ENCODE peak calls at places on chromosomes 3 and 15, in six cellular contexts. H, I, U, Y, D and L are unnamed samples.

GRCh38 chr3:126031981-126032471 is 51.9 kb downstream of the SLC41A3 start:
- DNase-seq in I (no peak), Y (no peak), H (no peak), D (peak), U (peak), L (no peak)

GRCh38 chr3:174483254-174483653 is 375.9 kb upstream of the NAALADL2 start:
- DNase-seq in D (no peak), I (no peak), H (no peak), Y (no peak), U (no peak), L (no peak)

GRCh38 chr3:156489462-156489911 is 65.4 kb downstream of the SSR3 start:
- DNase-seq in D (no peak), H (no peak), Y (no peak), U (no peak), I (no peak), L (no peak)

GRCh38 chr3:161351330-161351729 is 20.0 kb downstream of the SPTSSB start:
- DNase-seq in U (no peak), I (no peak), H (no peak), Y (no peak), D (no peak), L (no peak)

GRCh38 chr3:32435911-32436815 is 44.5 kb downstream of the CMTM7 start:
- DNase-seq in U (no peak), I (no peak), D (no peak), H (no peak), Y (no peak), L (no peak)

GRCh38 chr3:168865022-168865551 is 769.4 kb upstream of the GOLIM4 start:
- DNase-seq in I (no peak), Y (no peak), H (no peak), D (no peak), U (no peak), L (peak)

GRCh38 chr15:42602501-42602900 is 27.1 kb downstream of the STARD9 start:
- DNase-seq in U (no peak), H (no peak), D (no peak), Y (no peak), I (no peak), L (no peak)

GRCh38 chr15:68407141-68407885 is 24.6 kb downstream of the ITGA11 start:
- DNase-seq in Y (no peak), D (no peak), H (no peak), U (peak), I (no peak), L (no peak)

GRCh38 chr3:53996153-53996861 is 104.6 kb upstream of the SELENOK start:
- DNase-seq in H (no peak), Y (no peak), D (no peak), U (no peak), I (no peak), L (no peak)

GRCh38 chr3:127970966-127971592 is 56.0 kb downstream of the KBTBD12 start:
- DNase-seq in I (peak), Y (no peak), D (peak), U (no peak), H (no peak), L (peak)

GRCh38 chr15:101148881-101149664 is 102.8 kb downstream of the CHSY1 start:
- DNase-seq in D (no peak), I (no peak), U (no peak), H (no peak), Y (no peak), L (no peak)

GRCh38 chr3:61928020-61928419 is 366.6 kb downstream of the PTPRG start:
- DNase-seq in H (no peak), I (no peak), Y (no peak), D (no peak), U (no peak), L (no peak)

GRCh38 chr3:61925721-61926120 is 364.4 kb downstream of the PTPRG start:
- DNase-seq in U (no peak), I (no peak), D (no peak), Y (no peak), H (no peak), L (no peak)

GRCh38 chr3:61927332-61927731 is 366.0 kb downstream of the PTPRG start:
- DNase-seq in Y (no peak), U (no peak), D (peak), H (peak), I (peak), L (no peak)

GRCh38 chr3:61928776-61929175 is 367.4 kb downstream of the PTPRG start:
- DNase-seq in H (no peak), U (no peak), Y (no peak), I (no peak), D (peak), L (no peak)

GRCh38 chr3:61926913-61927312 is 365.5 kb downstream of the PTPRG start:
- DNase-seq in D (no peak), U (no peak), Y (no peak), I (no peak), H (no peak), L (no peak)
- H3K4me3 ChIP-seq in D (no peak), U (no peak), Y (no peak), I (no peak), H (peak), L (no peak)

DNA sequence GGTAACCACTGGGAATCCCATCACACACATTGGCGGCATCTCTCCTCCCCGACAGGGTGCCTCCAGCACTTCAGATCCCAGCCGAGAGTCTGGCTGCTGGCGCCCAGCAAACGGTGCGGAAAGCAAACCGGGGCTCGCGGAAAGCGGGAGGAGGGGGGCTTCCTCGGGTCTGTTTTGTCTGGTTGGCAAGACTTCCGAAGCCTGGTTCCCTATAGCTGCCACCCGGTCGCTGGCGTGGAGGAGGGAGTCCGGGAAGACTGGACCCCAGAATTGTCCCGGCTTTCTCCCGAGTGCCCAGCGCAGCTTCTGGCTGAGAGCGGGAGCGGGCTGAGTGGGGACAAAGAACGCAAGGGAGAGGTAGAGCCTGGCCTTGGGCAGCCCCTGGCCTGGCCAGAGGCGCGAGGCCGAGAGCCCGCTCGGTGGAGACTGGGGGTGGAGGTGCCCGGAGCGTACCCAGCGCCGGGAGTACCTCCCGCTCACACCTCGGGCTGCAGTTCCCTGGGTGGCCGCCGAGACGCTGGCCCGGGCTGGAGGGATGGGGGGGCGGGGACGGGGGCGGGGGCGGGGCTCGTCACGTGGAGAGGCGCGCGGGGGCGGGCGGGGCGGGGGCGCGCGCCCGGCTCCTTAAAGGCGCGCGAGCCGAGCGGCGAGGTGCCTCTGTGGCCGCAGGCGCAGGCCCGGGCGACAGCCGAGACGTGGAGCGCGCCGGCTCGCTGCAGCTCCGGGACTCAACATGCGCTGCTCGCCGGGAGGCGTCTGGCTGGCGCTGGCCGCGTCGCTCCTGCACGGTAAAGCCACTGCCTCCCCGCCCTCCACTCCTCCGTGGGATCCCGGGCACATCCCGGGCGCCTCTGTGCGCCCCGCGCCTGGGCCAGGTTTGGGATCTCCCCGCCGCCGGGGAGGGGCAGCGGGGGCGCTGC is at the start of gene CHRNA7:
- DNase-seq in U (peak), D (peak), Y (no peak), H (peak), I (peak), L (peak)
- H3K4me3 ChIP-seq in U (peak), D (peak), Y (peak), H (peak), I (no peak), L (peak)

GRCh38 chr3:70000028-70000410 is 486 bp downstream of the SAMMSON start:
- DNase-seq in D (no peak), U (no peak), Y (no peak), I (no peak), H (no peak), L (no peak)

GRCh38 chr3:70000563-70001081 is 1.1 kb downstream of the SAMMSON start:
- DNase-seq in D (no peak), Y (no peak), U (no peak), I (no peak), H (no peak), L (no peak)

GRCh38 chr3:69997486-69998307 is 1.8 kb upstream of the SAMMSON start:
- DNase-seq in D (no peak), Y (no peak), H (no peak), I (no peak), U (no peak), L (no peak)

GRCh38 chr3:69999191-70000027 is at the start of gene SAMMSON:
- DNase-seq in I (no peak), Y (no peak), U (no peak), D (no peak), H (no peak), L (no peak)

GRCh38 chr3:69998759-69999158 is 774 bp upstream of the SAMMSON start:
- DNase-seq in U (peak), Y (no peak), D (no peak), H (no peak), I (no peak), L (no peak)
- H3K4me3 ChIP-seq in U (peak), Y (no peak), D (no peak), H (peak), I (no peak), L (no peak)

GRCh38 chr15:90592144-90592887 is 62.6 kb downstream of the CRTC3 start:
- DNase-seq in I (no peak), Y (no peak), U (no peak), H (no peak), D (no peak), L (no peak)

GRCh38 chr15:90594297-90594696 is 64.6 kb downstream of the CRTC3 start:
- DNase-seq in U (peak), Y (peak), I (peak), D (peak), H (peak), L (peak)

GRCh38 chr15:90591524-90591923 is 61.8 kb downstream of the CRTC3 start:
- DNase-seq in D (no peak), H (no peak), U (no peak), Y (no peak), I (no peak), L (no peak)

GRCh38 chr15:90595760-90596155 is 66.0 kb downstream of the CRTC3 start:
- DNase-seq in I (no peak), U (no peak), Y (no peak), D (no peak), H (no peak), L (no peak)

DNA sequence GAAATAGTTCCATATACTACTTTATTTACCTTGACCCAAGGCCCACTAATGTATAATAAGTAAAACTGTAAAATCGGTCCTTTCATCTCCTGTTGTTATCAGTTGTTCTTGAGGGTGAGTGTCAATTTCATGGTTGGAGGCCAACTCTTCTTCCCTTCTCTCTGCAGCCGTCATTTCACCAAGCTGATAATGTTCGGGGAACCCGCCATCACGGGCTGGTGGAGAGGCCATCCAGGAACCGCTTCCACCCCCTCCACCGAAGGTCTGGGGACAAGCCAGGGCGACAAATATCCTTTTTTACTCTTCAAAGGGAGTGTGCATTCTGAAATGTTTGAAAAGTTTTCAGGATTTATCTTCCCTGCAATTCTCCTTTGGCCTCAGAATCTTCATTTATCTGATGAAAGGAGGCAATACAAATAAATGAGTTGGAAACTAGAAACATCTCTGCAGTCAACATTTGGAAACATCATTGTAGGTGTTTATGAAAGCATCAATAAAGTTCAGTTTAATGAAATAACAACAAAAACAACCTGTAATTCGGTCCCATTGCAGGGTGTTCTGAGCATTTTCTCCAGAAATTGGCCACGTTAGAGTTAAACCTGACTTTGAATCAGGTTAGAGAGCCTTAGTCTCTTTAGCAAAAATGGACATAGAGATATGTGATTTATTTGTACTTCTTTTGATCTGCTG is 63.9 kb downstream of the CRTC3 start:
- DNase-seq in H (no peak), D (no peak), Y (no peak), U (no peak), I (peak), L (no peak)
- H3K4me3 ChIP-seq in H (no peak), D (no peak), Y (no peak), U (no peak), I (no peak), L (no peak)

GRCh38 chr15:40097968-40098476 is 10.7 kb downstream of the BMF start:
- DNase-seq in I (peak), U (peak), D (no peak), Y (peak), H (peak), L (peak)
- H3K4me3 ChIP-seq in I (no peak), U (no peak), D (no peak), Y (no peak), H (no peak), L (no peak)